ENCODE peak calls at places on chromosomes 16 and 17, in eight cellular contexts. E, Q, W, G, F, P, U and I are unnamed samples.

GRCh38 chr17:30389755-30390300 is 11.1 kb downstream of the CPD start:
- DNase-seq in E (no peak), Q (peak), W (no peak), G (no peak), F (no peak), P (no peak), U (peak), I (no peak)

GRCh38 chr17:42387221-42387657 is 1.0 kb downstream of the STAT3 start:
- DNase-seq in E (no peak), Q (peak), W (peak), G (no peak), F (no peak), P (no peak), U (no peak), I (no peak)

GRCh38 chr17:39144414-39144813 is 7.0 kb downstream of the PLXDC1 start:
- DNase-seq in E (peak), Q (peak), W (peak), G (peak), F (no peak), P (no peak), U (no peak), I (peak)

GRCh38 chr16:82082543-82083244 is 47.6 kb downstream of the HSD17B2 start:
- DNase-seq in E (no peak), Q (peak), W (peak), G (no peak), F (no peak), P (no peak), U (peak), I (no peak)

GRCh38 chr17:14304876-14305636 is 4.2 kb downstream of the HS3ST3B1 start:
- DNase-seq in E (no peak), Q (peak), W (peak), G (no peak), F (peak), P (no peak), U (no peak), I (no peak)

GRCh38 chr16:75138636-75139035 is 9.7 kb upstream of the ZFP1 start:
- DNase-seq in E (no peak), Q (peak), W (no peak), G (no peak), F (no peak), P (no peak), U (no peak), I (no peak)

GRCh38 chr17:79048826-79049755 is 25.1 kb downstream of the C1QTNF1 start:
- DNase-seq in E (no peak), Q (no peak), W (no peak), G (no peak), F (no peak), P (no peak), U (no peak), I (no peak)

GRCh38 chr17:50129946-50130777 is at the start of gene SAMD14:
- DNase-seq in E (no peak), Q (peak), W (peak), G (no peak), F (peak), P (peak), U (no peak), I (no peak)

GRCh38 chr17:51486091-51486490 is 225.7 kb downstream of the UTP18 start:
- DNase-seq in E (no peak), Q (no peak), W (no peak), G (no peak), F (no peak), P (no peak), U (no peak), I (no peak)

GRCh38 chr17:37640016-37640415 is 3.2 kb downstream of the DDX52 start:
- DNase-seq in E (no peak), Q (no peak), W (no peak), G (no peak), F (no peak), P (no peak), U (no peak), I (no peak)

GRCh38 chr16:74623214-74623842 is 16.4 kb upstream of the GLG1 start:
- DNase-seq in E (peak), Q (peak), W (peak), G (no peak), F (peak), P (no peak), U (peak), I (no peak)

GRCh38 chr16:50677351-50677750 is 3.8 kb downstream of the SNX20 start:
- DNase-seq in E (no peak), Q (no peak), W (no peak), G (no peak), F (no peak), P (no peak), U (no peak), I (no peak)

GRCh38 chr16:50680907-50681885 is at the start of gene SNX20:
- DNase-seq in E (no peak), Q (no peak), W (no peak), G (no peak), F (no peak), P (no peak), U (no peak), I (no peak)

GRCh38 chr16:50679266-50679665 is 1.8 kb downstream of the SNX20 start:
- DNase-seq in E (no peak), Q (no peak), W (no peak), G (no peak), F (no peak), P (no peak), U (no peak), I (no peak)

GRCh38 chr16:50679676-50680555 is 1.2 kb downstream of the SNX20 start:
- DNase-seq in E (no peak), Q (no peak), W (no peak), G (no peak), F (no peak), P (no peak), U (no peak), I (no peak)

GRCh38 chr16:50680556-50680893 is 587 bp downstream of the SNX20 start:
- DNase-seq in E (no peak), Q (no peak), W (no peak), G (no peak), F (no peak), P (no peak), U (no peak), I (no peak)
- H3K4me3 ChIP-seq in E (no peak), Q (no peak), W (no peak), G (peak), F (no peak), P (peak), U (no peak), I (no peak)

GRCh38 chr16:24609417-24609739 is 70.0 kb downstream of the RBBP6 start:
- DNase-seq in E (no peak), Q (no peak), W (no peak), G (no peak), F (no peak), P (no peak), U (no peak), I (no peak)
- H3K4me3 ChIP-seq in E (peak), Q (no peak), W (no peak), G (no peak), F (peak), P (no peak), U (no peak), I (peak)

DNA sequence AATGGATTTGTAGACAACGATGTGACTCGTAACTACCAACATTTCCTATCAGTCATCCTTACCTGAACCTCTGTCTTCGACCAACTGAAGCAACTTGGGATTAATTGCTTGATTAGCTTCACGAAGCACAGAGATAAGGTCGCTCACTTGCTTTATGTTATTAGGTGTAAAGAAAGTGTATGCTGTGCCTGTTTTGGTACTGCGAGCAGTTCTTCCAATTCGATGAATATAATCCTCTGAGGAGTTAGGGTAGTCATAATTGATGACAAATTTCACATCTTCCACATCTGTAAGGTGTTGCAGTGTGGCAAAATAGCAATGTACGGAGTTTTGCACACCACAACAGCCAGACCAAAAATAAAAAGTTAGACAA is 3.6 kb upstream of the POLG2 start:
- DNase-seq in E (no peak), Q (peak), W (no peak), G (no peak), F (no peak), P (no peak), U (no peak), I (no peak)
- H3K4me3 ChIP-seq in E (no peak), Q (no peak), W (no peak), G (no peak), F (no peak), P (no peak), U (no peak), I (no peak)

DNA sequence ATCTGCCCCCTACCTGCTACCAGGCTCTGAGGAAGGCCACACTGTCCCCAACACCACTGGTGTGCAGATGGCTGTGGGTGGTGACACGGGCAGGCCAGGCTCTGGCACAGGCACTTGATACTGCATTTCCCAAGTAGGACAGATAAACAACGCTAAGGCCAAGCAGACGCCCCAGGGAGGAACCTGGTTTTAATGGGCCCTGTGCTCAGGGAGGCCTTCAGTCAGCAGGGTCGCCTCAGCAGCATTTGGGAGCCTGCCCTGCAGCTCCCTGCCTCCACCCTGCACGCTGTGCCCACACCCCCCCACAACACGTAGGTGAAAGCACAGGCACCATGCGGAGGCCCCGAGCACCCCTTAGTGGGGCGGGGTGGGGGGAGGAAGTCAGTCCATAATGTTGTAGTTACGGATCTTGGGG is 3.3 kb upstream of the FASN start:
- DNase-seq in E (no peak), Q (no peak), W (no peak), G (no peak), F (no peak), P (no peak), U (no peak), I (no peak)
- H3K4me3 ChIP-seq in E (no peak), Q (no peak), W (no peak), G (no peak), F (no peak), P (no peak), U (no peak), I (no peak)

GRCh38 chr16:53064179-53064578 is 9.4 kb downstream of the CHD9 start:
- DNase-seq in E (no peak), Q (no peak), W (no peak), G (no peak), F (no peak), P (no peak), U (no peak), I (no peak)

GRCh38 chr16:53058882-53059281 is 4.1 kb downstream of the CHD9 start:
- DNase-seq in E (no peak), Q (no peak), W (no peak), G (no peak), F (no peak), P (no peak), U (no peak), I (no peak)

GRCh38 chr16:53061256-53061655 is 6.5 kb downstream of the CHD9 start:
- DNase-seq in E (no peak), Q (no peak), W (no peak), G (no peak), F (no peak), P (no peak), U (no peak), I (no peak)

GRCh38 chr16:53059672-53060071 is 4.9 kb downstream of the CHD9 start:
- DNase-seq in E (no peak), Q (no peak), W (no peak), G (no peak), F (no peak), P (no peak), U (no peak), I (no peak)

DNA sequence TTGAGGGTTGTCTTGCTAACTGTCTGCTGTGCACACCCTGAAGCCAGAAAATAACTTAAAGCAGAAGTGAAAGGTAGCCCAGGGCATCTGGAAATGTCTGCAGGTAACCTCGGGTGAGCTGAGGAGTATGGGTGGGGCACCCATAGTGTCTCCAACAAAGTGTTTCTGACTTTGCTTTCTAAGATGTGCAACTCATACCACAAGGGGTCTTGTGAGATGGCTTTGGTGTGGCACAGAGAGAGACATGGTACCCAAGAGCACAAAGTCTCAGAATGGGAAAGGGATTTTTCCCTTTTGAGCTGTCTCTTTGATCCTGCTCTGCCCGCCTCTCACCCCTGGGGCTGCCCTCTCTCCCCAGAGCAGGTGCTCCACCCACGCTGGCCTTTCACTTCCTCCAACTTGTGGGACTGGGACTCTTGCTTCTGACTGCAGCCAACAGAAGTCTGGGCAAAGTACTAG is 6.9 kb downstream of the CHD9 start:
- DNase-seq in E (no peak), Q (no peak), W (no peak), G (no peak), F (no peak), P (no peak), U (no peak), I (no peak)
- H3K4me3 ChIP-seq in E (no peak), Q (no peak), W (no peak), G (no peak), F (no peak), P (no peak), U (no peak), I (no peak)

GRCh38 chr16:8200839-8201238 is 389.5 kb downstream of the TMEM114 start:
- DNase-seq in E (no peak), Q (no peak), W (no peak), G (no peak), F (no peak), P (no peak), U (no peak), I (no peak)

GRCh38 chr16:8199390-8199789 is 390.9 kb downstream of the TMEM114 start:
- DNase-seq in E (no peak), Q (no peak), W (no peak), G (no peak), F (no peak), P (no peak), U (no peak), I (no peak)

GRCh38 chr16:8204769-8205168 is 385.5 kb downstream of the TMEM114 start:
- DNase-seq in E (no peak), Q (no peak), W (no peak), G (no peak), F (no peak), P (no peak), U (no peak), I (no peak)

GRCh38 chr16:8204096-8204495 is 386.2 kb downstream of the TMEM114 start:
- DNase-seq in E (no peak), Q (no peak), W (no peak), G (no peak), F (no peak), P (no peak), U (no peak), I (no peak)
- H3K4me3 ChIP-seq in E (no peak), Q (no peak), W (no peak), G (no peak), F (no peak), P (no peak), U (no peak), I (no peak)

DNA sequence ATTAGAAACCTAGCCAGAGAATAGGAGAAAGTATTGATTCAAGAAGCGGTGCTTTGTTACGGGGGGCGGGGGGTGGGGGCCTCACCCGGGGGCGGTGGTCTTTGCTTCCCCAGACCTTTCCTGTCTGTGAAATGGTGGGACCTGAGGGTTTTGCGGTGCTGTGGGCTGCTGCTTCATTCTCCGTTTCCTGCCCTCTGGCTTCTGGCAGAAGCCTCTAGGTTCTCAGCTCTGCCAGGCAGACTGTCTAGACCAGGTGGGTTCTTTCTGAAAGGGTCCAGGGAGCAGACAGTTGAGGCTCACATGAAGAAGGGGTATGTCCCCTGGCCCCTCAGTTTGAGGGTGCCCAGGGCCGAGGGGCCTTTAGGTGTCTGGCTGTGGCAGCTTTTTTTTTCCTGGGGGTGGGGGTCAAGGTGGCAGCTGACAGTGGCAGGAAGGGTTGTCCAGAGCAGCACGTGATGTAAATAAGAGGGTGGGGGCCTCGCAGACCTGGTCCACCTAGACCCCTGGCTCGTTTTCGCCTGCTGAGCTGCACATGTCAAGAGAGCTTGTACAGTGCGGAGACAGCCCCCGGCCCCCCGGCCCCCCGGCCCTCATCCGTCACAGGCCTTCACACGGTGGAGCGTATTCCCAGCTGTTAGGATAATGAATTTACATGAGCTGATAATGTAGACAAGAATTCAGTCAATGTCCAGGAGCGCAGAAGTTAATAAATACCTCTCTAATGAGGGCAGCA is 14.1 kb downstream of the GSE1 start:
- DNase-seq in E (no peak), Q (no peak), W (no peak), G (no peak), F (no peak), P (no peak), U (no peak), I (no peak)
- H3K4me3 ChIP-seq in E (no peak), Q (no peak), W (no peak), G (no peak), F (no peak), P (no peak), U (no peak), I (no peak)

GRCh38 chr16:12459993-12460392 is 343.7 kb downstream of the CPPED1 start:
- DNase-seq in E (no peak), Q (no peak), W (no peak), G (no peak), F (no peak), P (no peak), U (no peak), I (no peak)
- H3K4me3 ChIP-seq in E (no peak), Q (no peak), W (no peak), G (no peak), F (no peak), P (no peak), U (no peak), I (no peak)

DNA sequence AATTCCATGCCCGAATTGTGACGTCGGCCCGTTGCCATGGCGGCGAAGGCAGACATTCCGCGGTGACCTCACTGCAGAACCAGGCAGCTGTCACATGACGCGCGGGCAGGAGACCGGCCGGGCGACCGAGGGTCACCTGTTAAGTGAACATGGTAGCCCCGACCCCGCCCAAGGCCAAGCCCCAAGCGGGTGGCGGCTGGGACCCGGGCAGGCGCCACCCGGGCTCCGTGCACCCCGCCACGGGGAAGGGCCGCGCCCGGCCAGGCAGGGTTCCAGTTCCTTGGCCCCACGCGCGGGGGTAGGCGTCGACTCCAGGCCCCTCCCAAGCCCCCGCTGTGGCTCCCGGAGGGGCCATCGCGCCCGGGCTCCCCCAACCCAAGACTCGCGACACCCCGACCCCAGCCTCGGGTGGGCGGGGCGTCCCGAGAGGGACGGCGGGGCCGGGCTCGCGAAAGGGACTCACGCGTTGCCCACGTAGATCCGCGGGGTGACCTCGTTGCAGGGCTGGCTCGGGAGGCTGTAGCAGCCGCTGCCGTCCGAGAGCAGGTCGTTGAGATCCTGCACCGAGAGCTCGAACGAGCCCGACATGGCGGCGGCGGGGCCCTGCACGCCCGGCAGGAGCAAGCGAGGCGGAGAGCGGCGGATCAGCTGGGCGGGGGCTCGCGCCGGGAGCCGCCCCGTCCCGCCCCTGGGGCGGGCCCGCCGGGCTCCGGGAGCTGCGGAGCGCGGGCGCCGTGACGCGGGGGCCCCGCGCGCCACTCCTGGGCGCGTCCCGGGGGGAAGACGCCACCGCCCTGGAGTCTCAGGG is at the start of gene DUSP3:
- DNase-seq in E (peak), Q (peak), W (peak), G (peak), F (peak), P (peak), U (peak), I (peak)
- H3K4me3 ChIP-seq in E (peak), Q (peak), W (peak), G (peak), F (peak), P (peak), U (peak), I (peak)